ENCODE peak calls at places on chromosome X, in ten cellular contexts. C is HCEC 1CT; Z is NCI-H1092; G is EL; V is activated T-cell treated with anti-CD3 and anti-CD28 coated beads, Interleukin-2, amount 50 U/mL, for 72 hours; O is activated CD8-positive, alpha-beta T cell treated with anti-CD3 and anti-CD28 coated beads for 36 hours; H is stimulated activated CD4-positive, alpha-beta T cell treated with anti-CD3 and anti-CD28 coated beads, TNF-alpha, amount 100 ng/mL, for 48 hours; D is erythroblast; W is activated naive CD8-positive, alpha-beta T cell treated with anti-CD3 and anti-CD28 coated beads, Interleukin-2, amount 50 U/mL, for 16 hours; N is HT1080. J is an unnamed sample.
A peak's percentile ranks its signal among the peaks of the same experiment; 100 is the strongest.

GRCh38 chrX:87489071-87489470 is 28.5 kb upstream of the KLHL4 start:
- DNase-seq in D (no peak), H (no peak), C (no peak), N (no peak), Z (no peak), O (no peak), G (no peak), W (no peak), V (no peak), J (no peak)

GRCh38 chrX:98028691-98029090 is 1145.0 kb downstream of the RPA4 start:
- DNase-seq in W (no peak), Z (no peak), G (no peak), D (no peak), C (no peak), V (no peak), O (no peak), H (no peak), N (no peak), J (no peak)

GRCh38 chrX:124836786-124837185 is 482.9 kb upstream of the TEX13C start:
- DNase-seq in W (no peak), G (no peak), D (no peak), H (no peak), Z (no peak), C (no peak), V (no peak), N (no peak), O (no peak), J (no peak)

GRCh38 chrX:151393514-151393913 is 3.5 kb upstream of the VMA21 start:
- DNase-seq in H (peak; percentile 9), D (peak; percentile 18), V (peak; percentile 51), Z (peak; percentile 13), G (no peak), O (peak; percentile 67), C (no peak), N (peak; percentile 8), W (peak; percentile 7), J (no peak)

GRCh38 chrX:123993904-123994635 is 32.6 kb downstream of the STAG2 start:
- DNase-seq in D (no peak), G (no peak), O (no peak), N (no peak), H (no peak), Z (no peak), W (no peak), C (peak; percentile 15), V (no peak), J (peak; percentile 17)

GRCh38 chrX:16148896-16149295 is 18.4 kb upstream of the MAGEB17 start:
- DNase-seq in N (peak; percentile 87), D (no peak), W (no peak), H (no peak), G (no peak), V (no peak), C (no peak), Z (no peak), O (no peak), J (no peak)

GRCh38 chrX:134622056-134622812 is 36.0 kb downstream of the PLAC1 start:
- DNase-seq in D (peak; percentile 13), N (peak; percentile 88), V (peak; percentile 40), W (no peak), G (peak; percentile 87), H (no peak), C (peak; percentile 85), O (peak; percentile 43), Z (no peak), J (peak; percentile 57)

GRCh38 chrX:27981349-27981748 is at the start of gene DCAF8L1:
- DNase-seq in V (no peak), C (no peak), D (no peak), O (no peak), W (no peak), H (no peak), Z (no peak), N (no peak), G (no peak), J (no peak)

GRCh38 chrX:20913760-20914159 is 460.5 kb upstream of the CNKSR2 start:
- DNase-seq in G (no peak), W (no peak), V (no peak), Z (no peak), C (no peak), D (no peak), O (peak; percentile 6), N (no peak), H (no peak), J (no peak)

GRCh38 chrX:55783723-55784122 is 66.2 kb downstream of the RRAGB start:
- DNase-seq in C (no peak), D (no peak), H (no peak), Z (no peak), V (no peak), G (peak; percentile 44), N (peak; percentile 27), O (no peak), W (no peak), J (no peak)

GRCh38 chrX:153539171-153539978 is 21.9 kb downstream of the ATP2B3 start:
- DNase-seq in C (peak; percentile 46), V (peak; percentile 66), N (peak; percentile 46), Z (peak; percentile 40), H (peak; percentile 22), O (peak; percentile 63), G (peak; percentile 58), W (no peak), D (peak; percentile 48), J (peak; percentile 81)

GRCh38 chrX:63530654-63531053 is 179.5 kb upstream of the SPIN4 start:
- DNase-seq in C (no peak), N (no peak), G (no peak), W (no peak), O (no peak), V (no peak), H (no peak), D (no peak), Z (no peak), J (no peak)

GRCh38 chrX:68665502-68665901 is 18.0 kb downstream of the STARD8 start:
- DNase-seq in Z (no peak), W (no peak), D (no peak), G (no peak), C (no peak), H (no peak), O (no peak), N (no peak), V (no peak), J (peak; percentile 16)

GRCh38 chrX:150364347-150365050 is 1.4 kb downstream of the MAMLD1 start:
- DNase-seq in V (peak; percentile 24), Z (no peak), N (no peak), G (peak; percentile 19), D (peak; percentile 37), W (no peak), C (peak; percentile 7), H (no peak), O (peak; percentile 42), J (no peak)

GRCh38 chrX:117274943-117275342 is 812.2 kb upstream of the CT83 start:
- DNase-seq in G (no peak), D (no peak), N (no peak), V (no peak), Z (no peak), C (no peak), W (no peak), O (no peak), H (no peak), J (no peak)

GRCh38 chrX:56564182-56564885 is 907 bp downstream of the UBQLN2 start:
- DNase-seq in W (no peak), G (peak; percentile 29), N (peak; percentile 1), Z (peak; percentile 23), O (peak; percentile 47), D (peak; percentile 30), V (peak; percentile 52), H (peak; percentile 44), C (peak; percentile 1), J (peak; percentile 16)

GRCh38 chrX:6041630-6042029 is 187.0 kb downstream of the NLGN4X start:
- DNase-seq in Z (no peak), D (no peak), V (no peak), C (no peak), G (no peak), H (no peak), N (peak; percentile 52), W (no peak), O (no peak), J (no peak)

GRCh38 chrX:72054776-72055495 is 76.8 kb downstream of the RTL5 start:
- DNase-seq in D (no peak), G (no peak), C (no peak), N (no peak), V (no peak), Z (no peak), H (no peak), W (no peak), O (no peak), J (no peak)

GRCh38 chrX:140794642-140795041 is 85.1 kb downstream of the LINC00632 start:
- DNase-seq in C (no peak), Z (no peak), O (no peak), W (no peak), V (no peak), H (no peak), N (no peak), G (no peak), D (no peak), J (no peak)

GRCh38 chrX:27008486-27008885 is 454.7 kb downstream of the PPP4R3C start:
- DNase-seq in C (no peak), V (no peak), N (no peak), W (no peak), Z (peak; percentile 1), D (no peak), H (no peak), G (no peak), O (no peak), J (no peak)

GRCh38 chrX:65677954-65678469 is 10.6 kb downstream of the MSN start:
- DNase-seq in G (peak; percentile 89), W (no peak), C (peak; percentile 90), H (no peak), O (no peak), V (no peak), D (no peak), Z (no peak), N (peak; percentile 91), J (no peak)

GRCh38 chrX:153443476-153444332 is 2.2 kb downstream of the TREX2 start:
- DNase-seq in G (no peak), O (no peak), V (no peak), Z (no peak), H (no peak), W (no peak), N (no peak), D (no peak), C (no peak), J (peak; percentile 13)

GRCh38 chrX:39689374-39690104 is 408.2 kb downstream of the BCOR start:
- DNase-seq in D (peak; percentile 1), Z (peak; percentile 69), V (no peak), W (no peak), H (no peak), C (no peak), G (no peak), N (no peak), O (no peak), J (no peak)

GRCh38 chrX:134669378-134670098 is 11.3 kb upstream of the PLAC1 start:
- DNase-seq in Z (no peak), G (peak; percentile 94), O (no peak), W (no peak), N (peak; percentile 90), C (peak; percentile 91), H (no peak), D (no peak), V (no peak), J (no peak)

GRCh38 chrX:115898382-115899001 is 272.1 kb upstream of the AGTR2 start:
- DNase-seq in V (no peak), W (no peak), H (no peak), N (peak; percentile 4), Z (peak; percentile 17), O (no peak), D (no peak), C (no peak), G (no peak), J (peak; percentile 62)

GRCh38 chrX:153588021-153588781 is 10.7 kb downstream of the CCNQ start:
- DNase-seq in W (no peak), C (no peak), N (no peak), H (no peak), V (no peak), G (no peak), D (no peak), O (no peak), Z (no peak), J (no peak)

GRCh38 chrX:116436358-116436816 is at the start of gene SLC6A14:
- DNase-seq in W (no peak), O (no peak), H (no peak), N (no peak), G (no peak), Z (no peak), C (no peak), D (no peak), V (no peak), J (no peak)

GRCh38 chrX:39725928-39726619 is 371.7 kb downstream of the BCOR start:
- DNase-seq in D (no peak), G (peak; percentile 83), W (no peak), V (no peak), N (peak; percentile 40), C (peak; percentile 50), Z (no peak), H (no peak), O (no peak), J (no peak)

J was measured in K562.